ENCODE peak calls at places on chromosomes 11 and 22, in nine cellular contexts. One of them, this sample, is unnamed.

GRCh38 chr22:19798825-19799224 is 38.2 kb downstream of the TBX1 start:
- DNase-seq in fibroblast of villous mesenchyme: no peak
- DNase-seq in neural crest cell: no peak
- DNase-seq in left ventricle myocardium inferior: no peak
- DNase-seq in coronary artery: no peak
- DNase-seq in OCI-LY7: no peak
- DNase-seq in epithelial cell of esophagus: no peak
- DNase-seq in cardiac fibroblast: no peak
- DNase-seq in AG09309: no peak
- DNase-seq in this sample: no peak

GRCh38 chr11:32400196-32400595 is 35.1 kb downstream of the WT1 start:
- DNase-seq in fibroblast of villous mesenchyme: peak
- DNase-seq in OCI-LY7: no peak
- DNase-seq in epithelial cell of esophagus: peak
- DNase-seq in neural crest cell: no peak
- DNase-seq in coronary artery: no peak
- DNase-seq in left ventricle myocardium inferior: no peak
- DNase-seq in AG09309: no peak
- DNase-seq in cardiac fibroblast: peak
- DNase-seq in this sample: peak

GRCh38 chr22:44247346-44247745 is 65.4 kb downstream of the SHISAL1 start:
- DNase-seq in fibroblast of villous mesenchyme: no peak
- DNase-seq in neural crest cell: no peak
- DNase-seq in OCI-LY7: no peak
- DNase-seq in AG09309: no peak
- DNase-seq in coronary artery: no peak
- DNase-seq in left ventricle myocardium inferior: no peak
- DNase-seq in cardiac fibroblast: no peak
- DNase-seq in epithelial cell of esophagus: no peak
- DNase-seq in this sample: no peak

GRCh38 chr11:121723261-121723741 is 270.5 kb upstream of the SORL1-AS1 start:
- DNase-seq in epithelial cell of esophagus: no peak
- DNase-seq in OCI-LY7: no peak
- DNase-seq in neural crest cell: no peak
- DNase-seq in left ventricle myocardium inferior: peak
- DNase-seq in AG09309: no peak
- DNase-seq in fibroblast of villous mesenchyme: peak
- DNase-seq in coronary artery: peak
- DNase-seq in cardiac fibroblast: no peak
- DNase-seq in this sample: peak

GRCh38 chr11:67698247-67698646 is 23.8 kb upstream of the ALDH3B2 start:
- DNase-seq in cardiac fibroblast: peak
- DNase-seq in fibroblast of villous mesenchyme: no peak
- DNase-seq in epithelial cell of esophagus: peak
- DNase-seq in AG09309: no peak
- DNase-seq in OCI-LY7: peak
- DNase-seq in coronary artery: no peak
- DNase-seq in left ventricle myocardium inferior: no peak
- DNase-seq in neural crest cell: no peak
- DNase-seq in this sample: no peak

GRCh38 chr11:105265859-105266258 is 126.3 kb upstream of the CARD18 start:
- DNase-seq in cardiac fibroblast: peak
- DNase-seq in left ventricle myocardium inferior: no peak
- DNase-seq in coronary artery: no peak
- DNase-seq in AG09309: no peak
- DNase-seq in fibroblast of villous mesenchyme: no peak
- DNase-seq in OCI-LY7: no peak
- DNase-seq in epithelial cell of esophagus: peak
- DNase-seq in neural crest cell: no peak
- DNase-seq in this sample: peak

GRCh38 chr11:44709966-44710365 is 16.8 kb upstream of the TSPAN18 start:
- DNase-seq in OCI-LY7: no peak
- DNase-seq in left ventricle myocardium inferior: no peak
- DNase-seq in coronary artery: no peak
- DNase-seq in fibroblast of villous mesenchyme: peak
- DNase-seq in AG09309: no peak
- DNase-seq in epithelial cell of esophagus: no peak
- DNase-seq in neural crest cell: no peak
- DNase-seq in cardiac fibroblast: peak
- DNase-seq in this sample: no peak

GRCh38 chr11:121300313-121300971 is 7.9 kb downstream of the SC5D start:
- DNase-seq in OCI-LY7: no peak
- DNase-seq in epithelial cell of esophagus: no peak
- DNase-seq in neural crest cell: no peak
- DNase-seq in AG09309: no peak
- DNase-seq in fibroblast of villous mesenchyme: peak
- DNase-seq in left ventricle myocardium inferior: no peak
- DNase-seq in cardiac fibroblast: no peak
- DNase-seq in coronary artery: no peak
- DNase-seq in this sample: no peak

GRCh38 chr22:19349778-19350475 is 58.4 kb upstream of the CLTCL1 start:
- DNase-seq in fibroblast of villous mesenchyme: no peak
- DNase-seq in left ventricle myocardium inferior: no peak
- DNase-seq in AG09309: no peak
- DNase-seq in neural crest cell: no peak
- DNase-seq in cardiac fibroblast: no peak
- DNase-seq in epithelial cell of esophagus: no peak
- DNase-seq in coronary artery: no peak
- DNase-seq in OCI-LY7: no peak
- DNase-seq in this sample: no peak

GRCh38 chr11:84564180-84564866 is 1062.8 kb downstream of the DLG2 start:
- DNase-seq in neural crest cell: peak
- DNase-seq in OCI-LY7: peak
- DNase-seq in fibroblast of villous mesenchyme: peak
- DNase-seq in left ventricle myocardium inferior: no peak
- DNase-seq in AG09309: no peak
- DNase-seq in coronary artery: no peak
- DNase-seq in cardiac fibroblast: peak
- DNase-seq in epithelial cell of esophagus: peak
- DNase-seq in this sample: peak

GRCh38 chr22:43446037-43446803 is 34.4 kb downstream of the MPPED1 start:
- DNase-seq in cardiac fibroblast: no peak
- DNase-seq in AG09309: no peak
- DNase-seq in fibroblast of villous mesenchyme: peak
- DNase-seq in OCI-LY7: no peak
- DNase-seq in coronary artery: no peak
- DNase-seq in epithelial cell of esophagus: peak
- DNase-seq in left ventricle myocardium inferior: no peak
- DNase-seq in neural crest cell: no peak
- DNase-seq in this sample: no peak

GRCh38 chr11:111406091-111406490 is 27.0 kb upstream of the POU2AF1 start:
- DNase-seq in left ventricle myocardium inferior: no peak
- DNase-seq in epithelial cell of esophagus: no peak
- DNase-seq in fibroblast of villous mesenchyme: no peak
- DNase-seq in OCI-LY7: no peak
- DNase-seq in cardiac fibroblast: no peak
- DNase-seq in neural crest cell: no peak
- DNase-seq in AG09309: no peak
- DNase-seq in coronary artery: no peak
- DNase-seq in this sample: no peak

GRCh38 chr22:29203456-29203855 is 2.2 kb upstream of the EMID1 start:
- DNase-seq in OCI-LY7: no peak
- DNase-seq in neural crest cell: no peak
- DNase-seq in cardiac fibroblast: no peak
- DNase-seq in AG09309: no peak
- DNase-seq in left ventricle myocardium inferior: no peak
- DNase-seq in epithelial cell of esophagus: no peak
- DNase-seq in coronary artery: no peak
- DNase-seq in fibroblast of villous mesenchyme: no peak
- DNase-seq in this sample: no peak

DNA sequence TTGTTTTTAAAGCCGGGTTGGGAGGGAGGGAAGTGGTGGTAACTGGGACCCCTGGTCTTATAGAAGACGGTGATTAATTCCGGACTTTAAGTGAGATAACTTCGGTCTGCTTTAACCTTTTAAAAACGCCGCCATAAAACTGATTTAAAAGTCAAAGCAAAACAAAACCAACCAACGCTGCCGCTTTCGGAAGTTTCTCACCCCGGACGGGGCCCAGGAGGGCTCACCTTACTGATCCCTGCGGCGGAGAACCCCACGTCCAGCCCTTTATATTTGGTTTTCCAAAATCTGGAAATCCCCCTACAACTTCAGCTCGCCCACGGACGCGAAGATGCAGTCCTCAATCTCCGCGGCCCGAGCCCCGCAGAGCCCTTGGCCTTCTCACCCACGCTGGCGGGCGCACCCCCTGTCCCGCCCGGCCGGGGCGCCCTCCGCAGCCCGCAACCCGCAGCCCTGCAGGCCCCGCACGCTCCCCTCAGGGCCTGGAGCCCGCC is 405 bp downstream of the USP28 start:
- DNase-seq in epithelial cell of esophagus: no peak
- DNase-seq in neural crest cell: no peak
- DNase-seq in cardiac fibroblast: peak
- DNase-seq in left ventricle myocardium inferior: no peak
- DNase-seq in coronary artery: no peak
- DNase-seq in OCI-LY7: no peak
- DNase-seq in fibroblast of villous mesenchyme: peak
- DNase-seq in AG09309: no peak
- DNase-seq in this sample: no peak
- TF ChIP-seq CTCF in epithelial cell of esophagus: no peak
- TF ChIP-seq CTCF in neural crest cell: no peak
- TF ChIP-seq CTCF in cardiac fibroblast: no peak
- TF ChIP-seq CTCF in left ventricle myocardium inferior: peak
- TF ChIP-seq CTCF in coronary artery: no peak
- TF ChIP-seq CTCF in OCI-LY7: peak
- TF ChIP-seq CTCF in fibroblast of villous mesenchyme: no peak
- TF ChIP-seq CTCF in AG09309: peak
- TF ChIP-seq CTCF in this sample: peak

DNA sequence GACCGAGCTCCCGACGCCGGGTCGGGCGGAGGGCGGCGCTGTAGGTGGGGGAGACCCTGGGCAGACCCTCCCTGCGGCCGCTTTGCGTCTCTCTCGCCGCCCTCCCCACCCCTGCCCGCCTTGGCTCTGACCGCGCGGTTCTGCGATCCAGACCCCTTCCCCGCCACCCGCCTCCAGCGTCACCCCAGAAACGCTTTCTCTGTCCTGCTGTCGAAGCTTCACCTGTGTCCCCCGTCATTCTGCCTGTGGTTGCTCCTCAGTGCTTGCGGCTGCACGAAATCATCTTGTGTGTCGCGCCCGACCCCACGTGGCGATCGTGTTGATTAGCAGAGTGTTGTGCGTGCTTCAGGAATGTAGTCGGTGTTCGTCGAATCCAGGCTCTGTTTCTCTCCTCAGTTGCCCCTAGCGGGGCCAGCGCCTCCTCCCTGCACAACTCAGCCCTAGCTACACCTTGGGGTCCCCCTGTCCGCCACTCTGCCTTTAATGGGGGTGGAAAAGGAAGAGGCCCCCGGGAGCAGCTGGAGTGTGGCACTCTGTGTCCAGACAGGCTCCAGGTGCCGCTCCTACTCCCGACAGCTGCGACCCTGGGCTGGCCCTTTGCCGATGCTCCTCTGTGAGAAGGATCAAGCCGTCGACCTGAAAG is 851 bp downstream of the PTDSS2 start:
- DNase-seq in AG09309: no peak
- DNase-seq in cardiac fibroblast: peak
- DNase-seq in OCI-LY7: peak
- DNase-seq in neural crest cell: peak
- DNase-seq in left ventricle myocardium inferior: peak
- DNase-seq in fibroblast of villous mesenchyme: peak
- DNase-seq in coronary artery: no peak
- DNase-seq in epithelial cell of esophagus: peak
- DNase-seq in this sample: peak
- TF ChIP-seq CTCF in AG09309: peak
- TF ChIP-seq CTCF in cardiac fibroblast: peak
- TF ChIP-seq CTCF in OCI-LY7: peak
- TF ChIP-seq CTCF in neural crest cell: peak
- TF ChIP-seq CTCF in left ventricle myocardium inferior: no peak
- TF ChIP-seq CTCF in fibroblast of villous mesenchyme: peak
- TF ChIP-seq CTCF in coronary artery: no peak
- TF ChIP-seq CTCF in epithelial cell of esophagus: peak
- TF ChIP-seq CTCF in this sample: peak

GRCh38 chr22:45335021-45335818 is 25.5 kb downstream of the FAM118A start:
- DNase-seq in epithelial cell of esophagus: peak
- DNase-seq in AG09309: no peak
- DNase-seq in neural crest cell: no peak
- DNase-seq in cardiac fibroblast: no peak
- DNase-seq in left ventricle myocardium inferior: peak
- DNase-seq in coronary artery: no peak
- DNase-seq in fibroblast of villous mesenchyme: peak
- DNase-seq in OCI-LY7: no peak
- DNase-seq in this sample: no peak
- TF ChIP-seq CTCF in epithelial cell of esophagus: peak
- TF ChIP-seq CTCF in AG09309: no peak
- TF ChIP-seq CTCF in neural crest cell: peak
- TF ChIP-seq CTCF in cardiac fibroblast: no peak
- TF ChIP-seq CTCF in left ventricle myocardium inferior: peak
- TF ChIP-seq CTCF in coronary artery: no peak
- TF ChIP-seq CTCF in fibroblast of villous mesenchyme: peak
- TF ChIP-seq CTCF in OCI-LY7: no peak
- TF ChIP-seq CTCF in this sample: peak

GRCh38 chr11:114253771-114254170 is 42.4 kb upstream of the NNMT start:
- DNase-seq in OCI-LY7: no peak
- DNase-seq in cardiac fibroblast: no peak
- DNase-seq in fibroblast of villous mesenchyme: no peak
- DNase-seq in coronary artery: no peak
- DNase-seq in AG09309: no peak
- DNase-seq in left ventricle myocardium inferior: no peak
- DNase-seq in epithelial cell of esophagus: no peak
- DNase-seq in neural crest cell: no peak
- DNase-seq in this sample: no peak
- TF ChIP-seq CTCF in OCI-LY7: no peak
- TF ChIP-seq CTCF in cardiac fibroblast: no peak
- TF ChIP-seq CTCF in fibroblast of villous mesenchyme: no peak
- TF ChIP-seq CTCF in coronary artery: no peak
- TF ChIP-seq CTCF in AG09309: no peak
- TF ChIP-seq CTCF in left ventricle myocardium inferior: no peak
- TF ChIP-seq CTCF in epithelial cell of esophagus: no peak
- TF ChIP-seq CTCF in neural crest cell: no peak
- TF ChIP-seq CTCF in this sample: no peak

DNA sequence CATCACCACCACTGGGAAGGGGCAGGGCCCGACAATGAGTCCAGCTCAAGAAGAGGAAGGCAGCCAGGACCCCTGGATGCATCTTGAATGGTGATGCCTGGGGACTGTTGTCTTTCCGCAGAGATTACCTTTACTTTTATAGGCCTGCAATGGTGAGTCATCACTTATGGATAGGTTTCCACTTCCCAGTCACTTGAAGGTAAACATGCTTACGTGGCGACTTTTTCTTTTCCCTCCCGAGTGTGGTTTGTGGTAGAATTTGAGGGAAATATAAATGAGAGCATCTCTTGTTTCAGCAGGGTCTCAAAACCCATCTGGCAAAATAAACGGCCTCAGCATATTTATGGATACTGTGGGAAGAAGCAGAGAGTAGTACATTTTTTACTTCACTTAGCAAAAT is at the start of gene MMP13:
- DNase-seq in neural crest cell: no peak
- DNase-seq in fibroblast of villous mesenchyme: no peak
- DNase-seq in left ventricle myocardium inferior: no peak
- DNase-seq in OCI-LY7: no peak
- DNase-seq in epithelial cell of esophagus: peak
- DNase-seq in AG09309: no peak
- DNase-seq in coronary artery: no peak
- DNase-seq in cardiac fibroblast: no peak
- DNase-seq in this sample: peak
- TF ChIP-seq CTCF in neural crest cell: no peak
- TF ChIP-seq CTCF in fibroblast of villous mesenchyme: no peak
- TF ChIP-seq CTCF in left ventricle myocardium inferior: no peak
- TF ChIP-seq CTCF in OCI-LY7: no peak
- TF ChIP-seq CTCF in epithelial cell of esophagus: no peak
- TF ChIP-seq CTCF in AG09309: no peak
- TF ChIP-seq CTCF in coronary artery: no peak
- TF ChIP-seq CTCF in cardiac fibroblast: no peak
- TF ChIP-seq CTCF in this sample: no peak